ENCODE peak calls at places on chromosomes 16 and 17, in ten cellular contexts. K, H, M, L, C, D, S, J, U and G are unnamed samples.

GRCh38 chr17:42519546-42520444 is 16.2 kb upstream of the NAGLU start:
- DNase-seq in M (peak), K (peak), H (peak), U (peak), J (no peak), S (peak), L (peak), C (peak), D (peak), G (peak)

GRCh38 chr17:66340720-66341119 is 38.3 kb downstream of the PRKCA start:
- DNase-seq in K (no peak), H (no peak), D (no peak), U (no peak), L (no peak), S (no peak), M (no peak), C (no peak), J (no peak), G (no peak)

GRCh38 chr16:66481943-66482390 is 54.9 kb downstream of the BEAN1 start:
- DNase-seq in H (no peak), L (no peak), D (no peak), S (no peak), C (no peak), K (no peak), U (no peak), J (no peak), M (no peak), G (no peak)

GRCh38 chr17:75159196-75160031 is 5.1 kb upstream of the JPT1 start:
- DNase-seq in J (no peak), D (peak), U (peak), L (no peak), C (peak), S (no peak), M (no peak), H (peak), K (no peak), G (peak)

GRCh38 chr17:74353446-74354060 is 8.1 kb downstream of the BTBD17 start:
- DNase-seq in H (no peak), L (no peak), S (no peak), M (no peak), U (no peak), C (no peak), J (no peak), D (no peak), K (no peak), G (no peak)

GRCh38 chr16:51542856-51543510 is 391.9 kb upstream of the SALL1 start:
- DNase-seq in K (no peak), M (no peak), U (no peak), L (no peak), J (no peak), S (no peak), C (no peak), H (no peak), D (no peak), G (no peak)

GRCh38 chr16:7651803-7652570 is 319.3 kb downstream of the RBFOX1 start:
- DNase-seq in U (no peak), M (no peak), D (no peak), K (no peak), C (no peak), H (no peak), L (no peak), J (no peak), S (no peak), G (no peak)

GRCh38 chr17:3026856-3027751 is 36.3 kb downstream of the OR1D5 start:
- DNase-seq in S (no peak), C (no peak), L (peak), M (no peak), U (peak), K (no peak), H (no peak), J (no peak), D (no peak), G (no peak)

GRCh38 chr16:60776311-60776710 is 1259.9 kb downstream of the CDH8 start:
- DNase-seq in C (no peak), H (peak), M (no peak), U (no peak), J (no peak), S (no peak), L (no peak), K (no peak), D (no peak), G (no peak)

GRCh38 chr16:19751478-19751877 is 33.4 kb downstream of the IQCK start:
- DNase-seq in C (no peak), K (no peak), H (no peak), D (no peak), L (no peak), S (no peak), M (no peak), U (no peak), J (no peak), G (no peak)

GRCh38 chr16:70738083-70738977 is 52.5 kb upstream of the MTSS2 start:
- DNase-seq in H (peak), J (no peak), D (peak), C (peak), U (peak), M (peak), K (no peak), L (no peak), S (peak), G (peak)

GRCh38 chr16:27572711-27573110 is 22.8 kb downstream of the KATNIP start:
- DNase-seq in S (no peak), D (no peak), U (peak), K (no peak), M (no peak), C (no peak), L (no peak), H (no peak), J (no peak), G (no peak)

GRCh38 chr17:75771334-75772281 is 6.6 kb upstream of the GALK1 start:
- DNase-seq in D (peak), K (peak), J (no peak), L (no peak), U (peak), M (no peak), H (no peak), S (no peak), C (no peak), G (peak)